ENCODE peak calls at places on chromosomes 11 and 22, in five cellular contexts. Z, W, H, X and T are unnamed samples.

GRCh38 chr22:24901448-24901847 is 45.0 kb downstream of the LHFPL7 start:
- DNase-seq in Z (no peak), W (no peak), H (no peak), X (no peak), T (no peak)

GRCh38 chr11:63802637-63803414 is 10.4 kb upstream of the SPINDOC start:
- DNase-seq in Z (no peak), W (no peak), H (no peak), X (no peak), T (no peak)

GRCh38 chr11:66316849-66317251 is at the start of gene CD248:
- DNase-seq in Z (peak; percentile 40), W (peak; percentile 37), H (peak; percentile 76), X (no peak), T (no peak)

GRCh38 chr11:111541209-111542061 is 915 bp downstream of the LAYN start:
- DNase-seq in Z (peak; percentile 34), W (peak; percentile 69), H (peak; percentile 70), X (peak; percentile 17), T (no peak)

GRCh38 chr11:67022961-67023956 is at the start of gene SYT12:
- DNase-seq in Z (peak; percentile 12), W (no peak), H (no peak), X (peak; percentile 34), T (no peak)

GRCh38 chr22:45006873-45007246 is 2.9 kb downstream of the PHF21B start:
- DNase-seq in Z (no peak), W (no peak), H (no peak), X (no peak), T (no peak)

GRCh38 chr11:69455969-69456368 is 25.5 kb upstream of the LINC01488 start:
- DNase-seq in Z (no peak), W (no peak), H (no peak), X (no peak), T (no peak)

GRCh38 chr22:22465782-22466181 is 42.8 kb downstream of the ZNF280B start:
- DNase-seq in Z (no peak), W (no peak), H (no peak), X (no peak), T (no peak)

GRCh38 chr11:2998073-2998850 is 6.1 kb upstream of the NAP1L4 start:
- DNase-seq in Z (peak; percentile 86), W (no peak), H (no peak), X (no peak), T (no peak)

GRCh38 chr11:120400564-120401364 is 64.6 kb downstream of the ARHGEF12 start:
- DNase-seq in Z (no peak), W (no peak), H (no peak), X (peak; percentile 33), T (no peak)

GRCh38 chr11:74097838-74098237 is 73.0 kb downstream of the C2CD3 start:
- DNase-seq in Z (no peak), W (no peak), H (no peak), X (no peak), T (no peak)

GRCh38 chr22:20380486-20380885 is 13.5 kb upstream of the ZNF74 start:
- DNase-seq in Z (no peak), W (no peak), H (no peak), X (no peak), T (no peak)

GRCh38 chr11:121318848-121319834 is 26.6 kb downstream of the SC5D start:
- DNase-seq in Z (peak; percentile 13), W (peak; percentile 46), H (no peak), X (peak; percentile 5), T (no peak)

GRCh38 chr11:45082744-45083543 is 63.5 kb upstream of the PRDM11 start:
- DNase-seq in Z (no peak), W (no peak), H (no peak), X (no peak), T (no peak)

GRCh38 chr22:44587004-44587793 is 89.2 kb upstream of the RTL6 start:
- DNase-seq in Z (peak; percentile 44), W (no peak), H (peak; percentile 47), X (no peak), T (peak; percentile 27)

GRCh38 chr11:91538065-91538464 is 686.6 kb upstream of the FAT3 start:
- DNase-seq in Z (no peak), W (no peak), H (no peak), X (no peak), T (no peak)

GRCh38 chr11:9535189-9535781 is 38.2 kb upstream of the WEE1 start:
- DNase-seq in Z (peak; percentile 85), W (peak; percentile 84), H (peak; percentile 90), X (peak; percentile 76), T (peak; percentile 84)

GRCh38 chr11:102429691-102430090 is 22.9 kb downstream of the TMEM123 start:
- DNase-seq in Z (no peak), W (no peak), H (no peak), X (no peak), T (no peak)

GRCh38 chr11:65661599-65662246 is 993 bp downstream of the RELA start:
- DNase-seq in Z (no peak), W (peak; percentile 8), H (no peak), X (no peak), T (no peak)

GRCh38 chr11:1147792-1148191 is 10.0 kb upstream of the MUC5AC start:
- DNase-seq in Z (no peak), W (no peak), H (no peak), X (no peak), T (no peak)

GRCh38 chr22:50205781-50206569 is 5.2 kb downstream of the SELENOO start:
- DNase-seq in Z (no peak), W (no peak), H (no peak), X (no peak), T (no peak)

GRCh38 chr11:2390871-2391662 is 9.5 kb upstream of the TSSC4 start:
- DNase-seq in Z (no peak), W (no peak), H (no peak), X (no peak), T (no peak)

GRCh38 chr11:121575250-121575962 is 122.6 kb upstream of the SORL1-AS1 start:
- DNase-seq in Z (peak; percentile 35), W (no peak), H (peak; percentile 89), X (no peak), T (peak; percentile 99)

GRCh38 chr22:42797021-42797420 is 60.1 kb downstream of the ARFGAP3 start:
- DNase-seq in Z (no peak), W (no peak), H (no peak), X (no peak), T (no peak)

GRCh38 chr11:122723576-122723975 is 68.1 kb downstream of the UBASH3B start:
- DNase-seq in Z (no peak), W (no peak), H (no peak), X (no peak), T (no peak)

DNA sequence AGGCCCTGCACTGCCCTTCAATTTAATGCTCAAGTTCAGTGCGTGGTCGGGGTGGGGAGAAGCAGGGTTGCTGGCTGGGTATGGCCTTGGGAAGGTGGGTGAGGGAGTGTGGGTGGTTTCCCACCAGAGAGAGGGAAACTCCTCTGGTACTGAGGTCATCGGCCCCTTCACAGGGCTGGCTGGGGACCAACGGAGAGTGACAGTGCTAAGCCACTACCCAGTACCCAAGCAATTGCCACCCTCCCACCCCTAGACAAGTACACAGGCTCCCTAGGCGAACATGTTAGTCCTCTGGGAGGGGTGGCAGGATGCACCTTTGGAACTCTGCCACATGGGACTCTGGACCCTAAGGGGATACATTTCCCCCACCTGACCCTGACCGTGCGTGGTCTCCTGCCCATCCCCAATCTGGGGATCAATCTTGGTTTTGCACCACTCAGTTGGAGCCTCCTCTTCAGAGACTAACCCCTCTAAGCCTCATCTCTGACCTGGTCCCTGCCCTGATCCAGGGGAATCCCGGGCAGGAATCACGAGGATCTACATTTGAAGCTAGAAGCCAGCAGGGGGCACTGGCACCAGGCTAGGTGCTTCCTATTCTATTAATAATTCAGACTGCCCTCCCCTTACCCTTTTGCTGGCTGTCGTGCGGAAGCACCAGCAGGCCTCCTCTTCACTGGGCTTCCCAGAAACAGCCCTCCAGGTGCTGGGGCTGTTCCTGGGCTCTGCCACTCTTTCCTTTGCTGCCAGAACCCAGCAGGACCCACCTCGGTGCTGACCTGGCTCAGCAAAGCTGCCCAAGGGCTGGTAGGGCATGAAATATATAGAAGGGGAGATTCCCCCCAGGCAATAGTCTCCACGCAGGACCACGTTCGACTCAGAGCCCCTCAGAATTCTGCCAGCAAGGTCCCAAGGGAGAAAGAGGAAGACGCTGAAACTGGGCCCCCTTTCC is 377.7 kb downstream of the TENM4 start:
- DNase-seq in Z (peak; percentile 59), W (peak; percentile 56), H (no peak), X (peak; percentile 25), T (no peak)
- TF ChIP-seq CTCF in Z (peak; percentile 28), W (peak; percentile 41), H (peak; percentile 30), X (no peak), T (no peak)

GRCh38 chr22:47583959-47584562 is 821.6 kb downstream of the TBC1D22A start:
- DNase-seq in Z (no peak), W (no peak), H (no peak), X (no peak), T (no peak)

GRCh38 chr22:47586946-47587345 is 824.5 kb downstream of the TBC1D22A start:
- DNase-seq in Z (no peak), W (no peak), H (peak; percentile 11), X (no peak), T (no peak)

GRCh38 chr22:47587861-47588582 is 825.6 kb downstream of the TBC1D22A start:
- DNase-seq in Z (no peak), W (no peak), H (peak; percentile 18), X (no peak), T (no peak)

GRCh38 chr22:47587361-47587760 is 824.9 kb downstream of the TBC1D22A start:
- DNase-seq in Z (no peak), W (no peak), H (peak; percentile 18), X (no peak), T (no peak)

DNA sequence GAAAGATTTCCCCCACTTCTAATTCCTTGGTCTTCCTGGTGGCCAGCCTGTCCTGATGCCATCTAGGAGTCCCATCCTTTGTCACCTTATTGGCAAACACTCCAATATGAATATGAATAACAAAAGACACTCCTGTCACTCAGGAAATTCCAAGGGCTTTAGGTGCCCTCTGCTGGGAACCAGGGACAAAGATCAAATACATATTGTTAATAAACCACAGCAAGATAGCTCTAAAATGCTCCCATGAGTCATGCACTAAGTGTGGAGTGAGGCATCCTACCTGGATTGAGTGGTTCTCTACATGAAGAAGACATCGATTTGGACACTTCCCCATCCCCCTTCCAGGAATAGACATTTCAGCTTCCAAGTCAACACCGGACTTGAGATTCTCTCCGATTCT is 823.6 kb downstream of the TBC1D22A start:
- DNase-seq in Z (no peak), W (no peak), H (no peak), X (no peak), T (no peak)
- TF ChIP-seq CTCF in Z (no peak), W (no peak), H (no peak), X (no peak), T (no peak)

GRCh38 chr11:126115253-126115540 is 52.5 kb upstream of the CDON start:
- DNase-seq in Z (peak; percentile 73), W (no peak), H (peak; percentile 83), X (peak; percentile 20), T (no peak)

GRCh38 chr11:126113963-126114362 is 51.3 kb upstream of the CDON start:
- DNase-seq in Z (no peak), W (no peak), H (no peak), X (no peak), T (no peak)

GRCh38 chr11:126114486-126115252 is 52.0 kb upstream of the CDON start:
- DNase-seq in Z (no peak), W (no peak), H (no peak), X (no peak), T (no peak)

GRCh38 chr11:126113515-126113957 is 50.9 kb upstream of the CDON start:
- DNase-seq in Z (peak; percentile 95), W (no peak), H (peak; percentile 90), X (peak; percentile 83), T (no peak)

GRCh38 chr11:126115820-126116319 is 53.2 kb upstream of the CDON start:
- DNase-seq in Z (peak; percentile 85), W (peak; percentile 34), H (peak; percentile 84), X (peak; percentile 65), T (no peak)
- TF ChIP-seq CTCF in Z (no peak), W (no peak), H (peak; percentile 13), X (no peak), T (no peak)

GRCh38 chr11:97548280-97548679 is 1158.5 kb downstream of the JRKL start:
- DNase-seq in Z (no peak), W (no peak), H (no peak), X (no peak), T (no peak)
- TF ChIP-seq CTCF in Z (no peak), W (no peak), H (no peak), X (no peak), T (no peak)